ENCODE peak calls at places on chromosomes 3 and 15, in eight cellular contexts. T, Z, F, S, C, Q, A and I are unnamed samples.

GRCh38 chr3:195065864-195066185 is 205.1 kb downstream of the XXYLT1 start:
- DNase-seq in T (no peak), Z (no peak), F (no peak), S (no peak), C (no peak), Q (no peak), A (peak), I (no peak)

GRCh38 chr3:171092467-171092911 is 66.0 kb upstream of the SLC2A2 start:
- DNase-seq in T (no peak), Z (no peak), F (no peak), S (no peak), C (no peak), Q (no peak), A (no peak), I (no peak)

GRCh38 chr3:69142090-69142489 is 19.7 kb upstream of the LMOD3 start:
- DNase-seq in T (no peak), Z (no peak), F (no peak), S (no peak), C (no peak), Q (no peak), A (no peak), I (no peak)

GRCh38 chr3:196537319-196537984 is 22.3 kb upstream of the SMCO1 start:
- DNase-seq in T (peak), Z (no peak), F (peak), S (no peak), C (peak), Q (no peak), A (peak), I (no peak)

GRCh38 chr3:142088522-142088921 is 60.8 kb downstream of the TFDP2 start:
- DNase-seq in T (no peak), Z (no peak), F (no peak), S (no peak), C (peak), Q (peak), A (no peak), I (no peak)

GRCh38 chr3:149571381-149571780 is 86.4 kb downstream of the WWTR1 start:
- DNase-seq in T (no peak), Z (no peak), F (no peak), S (no peak), C (no peak), Q (no peak), A (no peak), I (no peak)

GRCh38 chr3:36907911-36908646 is 36.8 kb downstream of the TRANK1 start:
- DNase-seq in T (peak), Z (no peak), F (peak), S (no peak), C (peak), Q (no peak), A (no peak), I (no peak)

GRCh38 chr3:171088984-171089754 is 62.6 kb upstream of the SLC2A2 start:
- DNase-seq in T (no peak), Z (no peak), F (no peak), S (no peak), C (peak), Q (peak), A (no peak), I (no peak)

GRCh38 chr3:6439824-6440223 is 421.1 kb upstream of the GRM7 start:
- DNase-seq in T (no peak), Z (no peak), F (no peak), S (no peak), C (no peak), Q (no peak), A (no peak), I (no peak)

GRCh38 chr3:63593779-63594178 is 58.7 kb upstream of the SNTN start:
- DNase-seq in T (no peak), Z (no peak), F (no peak), S (no peak), C (no peak), Q (no peak), A (no peak), I (no peak)

GRCh38 chr3:39101022-39101689 is 6.3 kb downstream of the GORASP1 start:
- DNase-seq in T (peak), Z (peak), F (peak), S (no peak), C (peak), Q (no peak), A (peak), I (no peak)

GRCh38 chr3:52454235-52454937 is 545 bp upstream of the TNNC1 start:
- DNase-seq in T (no peak), Z (no peak), F (no peak), S (no peak), C (no peak), Q (no peak), A (no peak), I (no peak)

GRCh38 chr3:13269711-13270378 is 150.3 kb downstream of the NUP210 start:
- DNase-seq in T (no peak), Z (no peak), F (no peak), S (no peak), C (no peak), Q (no peak), A (no peak), I (no peak)

GRCh38 chr15:68045289-68046265 is 8.5 kb upstream of the PIAS1 start:
- DNase-seq in T (no peak), Z (peak), F (no peak), S (no peak), C (no peak), Q (no peak), A (no peak), I (no peak)

GRCh38 chr3:52084216-52084945 is 28.0 kb upstream of the DUSP7 start:
- DNase-seq in T (no peak), Z (no peak), F (no peak), S (no peak), C (no peak), Q (no peak), A (no peak), I (no peak)

GRCh38 chr3:123320224-123320623 is 118.5 kb downstream of the SEC22A start:
- DNase-seq in T (no peak), Z (no peak), F (no peak), S (no peak), C (peak), Q (no peak), A (peak), I (no peak)

GRCh38 chr3:60610441-60611112 is 640.7 kb downstream of the FHIT start:
- DNase-seq in T (no peak), Z (peak), F (no peak), S (no peak), C (peak), Q (peak), A (no peak), I (no peak)

GRCh38 chr15:41730543-41730942 is 43.7 kb upstream of the MAPKBP1 start:
- DNase-seq in T (peak), Z (no peak), F (no peak), S (no peak), C (no peak), Q (no peak), A (no peak), I (no peak)

GRCh38 chr3:19229086-19229485 is 80.8 kb downstream of the KCNH8 start:
- DNase-seq in T (no peak), Z (no peak), F (no peak), S (no peak), C (no peak), Q (no peak), A (no peak), I (no peak)

GRCh38 chr15:90351479-90352108 is 490 bp upstream of the ZNF774 start:
- DNase-seq in T (peak), Z (no peak), F (no peak), S (peak), C (no peak), Q (no peak), A (peak), I (peak)

GRCh38 chr3:161273589-161274218 is 52.6 kb downstream of the NMD3 start:
- DNase-seq in T (no peak), Z (no peak), F (peak), S (no peak), C (peak), Q (no peak), A (no peak), I (no peak)

GRCh38 chr15:42605281-42605744 is 29.9 kb downstream of the STARD9 start:
- DNase-seq in T (peak), Z (no peak), F (no peak), S (no peak), C (no peak), Q (no peak), A (no peak), I (no peak)

GRCh38 chr15:35958021-35958420 is 412.1 kb upstream of the DPH6 start:
- DNase-seq in T (no peak), Z (no peak), F (no peak), S (peak), C (peak), Q (no peak), A (no peak), I (peak)

GRCh38 chr15:85298941-85299340 is 81.5 kb upstream of the AKAP13 start:
- DNase-seq in T (no peak), Z (no peak), F (no peak), S (no peak), C (no peak), Q (no peak), A (no peak), I (no peak)